ENCODE peak calls at places on chromosomes 2 and 18, in four cellular contexts. V is islet precursor cell; A is activated CD4-positive, alpha-beta T cell treated with anti-CD3 and anti-CD28 coated beads, Interleukin-2, amount 10 ng/mL, durations not matched to agents 7 days and 5 days; I is activated CD8-positive, alpha-beta memory T cell treated with anti-CD3 and anti-CD28 coated beads, Interleukin-2, amount 50 U/mL, for 4 hours. Q is an unnamed sample.

GRCh38 chr2:156538083-156538504 is 101.9 kb downstream of the GPD2 start:
- DNase-seq in I (no peak), V (no peak), A (no peak), Q (no peak)

GRCh38 chr2:27839022-27839618 is 51.1 kb downstream of the RBKS start:
- DNase-seq in A (no peak), I (no peak), V (no peak), Q (no peak)

GRCh38 chr2:239305222-239305575 is 95.6 kb downstream of the HDAC4 start:
- DNase-seq in V (no peak), A (no peak), I (no peak), Q (no peak)

GRCh38 chr2:231708773-231709635 is 679 bp downstream of the PTMA start:
- DNase-seq in V (no peak), A (peak), I (peak), Q (no peak)

GRCh38 chr2:102346381-102347130 is 9.0 kb upstream of the IL18R1 start:
- DNase-seq in A (no peak), V (no peak), I (no peak), Q (no peak)

GRCh38 chr2:18791172-18791797 is 201.9 kb upstream of the NT5C1B start:
- DNase-seq in I (no peak), V (no peak), A (no peak), Q (no peak)

GRCh38 chr2:223735659-223736244 is 101.6 kb downstream of the AP1S3 start:
- DNase-seq in V (no peak), I (no peak), A (no peak), Q (no peak)

GRCh38 chr18:64037812-64038414 is 68.0 kb downstream of the SERPINB8 start:
- DNase-seq in A (no peak), V (no peak), I (no peak), Q (no peak)

GRCh38 chr2:199315299-199316179 is 142.2 kb downstream of the SATB2 start:
- DNase-seq in A (peak), V (peak), I (no peak), Q (no peak)

GRCh38 chr18:38545071-38545470 is 979.5 kb upstream of the CELF4 start:
- DNase-seq in I (no peak), V (peak), A (no peak), Q (peak)

GRCh38 chr2:82728090-82728489 is 1731.0 kb downstream of the SUCLG1 start:
- DNase-seq in A (no peak), I (no peak), V (no peak), Q (no peak)

Q was measured in H1.